ENCODE peak calls at places on chromosomes 1 and 21, in four cellular contexts. M is HCT116, Z is colonic mucosa, G is PC-3. C is an unnamed sample.

GRCh38 chr1:98949606-98950005 is 55.1 kb downstream of the PLPPR5 start:
- DNase-seq in G (no peak), M (no peak), Z (no peak), C (peak)

GRCh38 chr1:68459091-68459490 is 9.3 kb upstream of the RPE65 start:
- DNase-seq in M (no peak), Z (no peak), G (no peak), C (no peak)

GRCh38 chr1:172745014-172745413 is 86.1 kb downstream of the FASLG start:
- DNase-seq in Z (peak), M (peak), G (peak), C (peak)

GRCh38 chr1:40926441-40926840 is 53.1 kb upstream of the CTPS1 start:
- DNase-seq in M (no peak), Z (no peak), G (no peak), C (no peak)

GRCh38 chr1:202247104-202247503 is 53.5 kb downstream of the LGR6 start:
- DNase-seq in G (no peak), M (no peak), Z (no peak), C (no peak)

GRCh38 chr1:175077356-175078030 is 9.9 kb downstream of the TNN start:
- DNase-seq in G (no peak), Z (no peak), M (no peak), C (no peak)

GRCh38 chr1:79040424-79041089 is 34.0 kb upstream of the ADGRL4 start:
- DNase-seq in Z (no peak), M (no peak), G (no peak), C (peak)

GRCh38 chr1:29500041-29500440 is 263.7 kb downstream of the PTPRU start:
- DNase-seq in Z (no peak), G (no peak), M (no peak), C (no peak)

GRCh38 chr1:98962156-98962555 is 42.5 kb downstream of the PLPPR5 start:
- DNase-seq in Z (no peak), M (no peak), G (no peak), C (peak)

GRCh38 chr21:45329261-45330074 is 41.8 kb upstream of the POFUT2 start:
- DNase-seq in G (peak), Z (peak), M (no peak), C (no peak)

GRCh38 chr1:36352141-36352909 is 28.9 kb upstream of the EVA1B start:
- DNase-seq in M (no peak), G (peak), Z (no peak), C (peak)

GRCh38 chr1:201184307-201184706 is 6.3 kb upstream of the IGFN1 start:
- DNase-seq in M (no peak), Z (no peak), G (no peak), C (peak)

GRCh38 chr1:56060901-56061300 is 518.5 kb downstream of the PLPP3 start:
- DNase-seq in Z (peak), M (no peak), G (no peak), C (no peak)

GRCh38 chr1:28160677-28161328 is 15.7 kb downstream of the PTAFR start:
- DNase-seq in Z (no peak), G (peak), M (no peak), C (peak)

GRCh38 chr21:44579056-44579832 is 1.2 kb downstream of the KRTAP10-5 start:
- DNase-seq in Z (no peak), G (no peak), M (no peak), C (no peak)

GRCh38 chr21:29074783-29075182 is 1.3 kb upstream of the CCT8 start:
- DNase-seq in M (no peak), G (no peak), Z (no peak), C (no peak)

GRCh38 chr1:118535901-118536300 is 350.9 kb upstream of the SPAG17 start:
- DNase-seq in M (no peak), Z (no peak), G (no peak), C (no peak)

GRCh38 chr1:207750901-207751300 is 953 bp upstream of the CD46 start:
- DNase-seq in G (peak), M (no peak), Z (no peak), C (peak)

GRCh38 chr21:45601551-45601950 is 42.0 kb upstream of the PCBP3 start:
- DNase-seq in M (no peak), G (no peak), Z (no peak), C (no peak)

GRCh38 chr1:50423670-50424000 is 392 bp upstream of the DMRTA2 start:
- DNase-seq in G (no peak), M (no peak), Z (no peak), C (peak)

GRCh38 chr1:83796409-83796808 is 202.5 kb downstream of the TTLL7 start:
- DNase-seq in G (no peak), Z (no peak), M (no peak), C (peak)

GRCh38 chr1:41135196-41135947 is 106.7 kb downstream of the SCMH1 start:
- DNase-seq in Z (no peak), M (no peak), G (no peak), C (no peak)

GRCh38 chr1:81876901-81877750 is 76.4 kb downstream of the ADGRL2 start:
- DNase-seq in G (no peak), Z (no peak), M (no peak), C (peak)

GRCh38 chr1:162091681-162092524 is 22.4 kb downstream of the NOS1AP start:
- DNase-seq in Z (no peak), M (no peak), G (peak), C (peak)

GRCh38 chr1:154752273-154753030 is 117.6 kb downstream of the KCNN3 start:
- DNase-seq in Z (no peak), G (peak), M (no peak), C (no peak)
- H3K9ac ChIP-seq in Z (no peak), G (no peak), M (no peak), C (peak)

GRCh38 chr1:231139125-231139649 is 22.7 kb upstream of the TRIM67 start:
- DNase-seq in Z (no peak), M (peak), G (peak), C (peak)

GRCh38 chr1:231134624-231135023 is 27.2 kb upstream of the TRIM67 start:
- DNase-seq in M (no peak), Z (no peak), G (no peak), C (no peak)

GRCh38 chr1:231138221-231138620 is 23.6 kb upstream of the TRIM67 start:
- DNase-seq in M (no peak), Z (no peak), G (no peak), C (no peak)

DNA sequence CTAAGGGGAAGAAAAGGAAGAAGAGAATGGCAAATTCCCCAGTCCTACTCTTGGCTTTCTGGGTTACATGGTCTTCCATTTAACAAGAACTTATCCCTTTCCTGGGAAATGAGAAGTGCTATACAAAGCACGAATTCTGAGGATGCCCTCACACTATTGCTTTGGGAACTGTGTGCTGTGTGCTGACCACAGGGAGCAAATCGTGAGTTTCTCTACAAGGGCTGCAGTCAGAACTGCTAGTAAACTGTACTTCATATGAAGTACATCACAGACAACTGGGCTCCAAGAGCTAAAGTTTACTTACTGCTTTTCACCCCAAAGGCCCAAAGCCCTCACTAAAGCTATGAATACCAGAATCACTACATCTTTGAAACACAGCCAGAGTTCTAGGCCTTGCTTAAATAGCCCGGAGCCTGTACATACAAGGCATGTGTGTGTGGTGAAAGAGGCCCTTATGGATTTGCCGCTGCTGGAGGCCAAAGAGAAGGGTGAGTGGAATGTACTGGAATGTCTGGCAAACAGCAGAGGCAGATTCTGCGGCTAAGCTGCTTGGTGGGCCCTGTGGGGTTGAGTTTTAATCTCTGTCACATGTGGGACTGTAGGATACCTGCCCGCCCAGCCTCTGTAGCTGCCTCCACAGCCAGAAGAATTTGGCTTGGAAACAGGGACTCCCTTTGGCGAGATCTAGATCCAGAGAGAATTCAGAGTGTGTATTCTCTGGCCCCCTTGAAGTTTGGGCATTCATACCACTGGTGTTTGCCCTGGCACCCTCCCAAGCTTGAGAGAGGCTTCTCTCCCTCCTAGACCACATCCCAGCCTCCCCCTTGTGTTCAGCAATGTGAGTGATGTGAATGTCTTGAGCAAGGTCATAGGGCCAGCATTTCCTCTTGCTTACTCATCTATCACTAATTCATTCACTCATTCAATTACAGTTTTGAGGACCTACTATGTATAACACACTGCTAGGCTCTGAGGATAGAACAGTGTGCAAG is 21.9 kb upstream of the TRIM67 start:
- DNase-seq in Z (no peak), G (peak), M (no peak), C (peak)
- H3K27ac ChIP-seq in Z (no peak), G (peak), M (peak), C (peak)

GRCh38 chr1:14117700-14118099 is 417.7 kb downstream of the PRDM2 start:
- DNase-seq in G (no peak), Z (no peak), M (no peak), C (no peak)
- H3K9ac ChIP-seq in G (no peak), Z (no peak), M (no peak), C (no peak)

DNA sequence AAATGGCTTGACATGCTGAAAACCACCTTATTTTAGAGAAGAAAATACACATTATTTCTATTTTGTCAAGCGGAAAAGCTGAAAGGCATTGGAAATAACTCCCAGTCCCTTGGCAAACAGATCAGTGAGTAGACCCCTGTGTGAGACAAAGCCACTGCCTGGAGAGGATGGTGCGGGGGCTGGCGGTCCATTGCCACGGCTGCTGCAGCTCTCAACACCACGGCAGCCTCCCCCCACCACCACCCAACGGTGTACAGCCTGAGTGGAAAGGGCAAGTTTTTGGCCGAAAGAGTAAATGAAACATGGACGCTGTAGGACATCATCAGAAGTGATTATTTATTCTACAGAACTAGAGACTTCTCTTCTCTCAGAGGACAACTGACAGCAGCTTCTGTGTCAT is 84.6 kb downstream of the PEX14 start:
- DNase-seq in Z (no peak), M (no peak), G (no peak), C (no peak)
- H3K27ac ChIP-seq in Z (no peak), M (no peak), G (no peak), C (no peak)

DNA sequence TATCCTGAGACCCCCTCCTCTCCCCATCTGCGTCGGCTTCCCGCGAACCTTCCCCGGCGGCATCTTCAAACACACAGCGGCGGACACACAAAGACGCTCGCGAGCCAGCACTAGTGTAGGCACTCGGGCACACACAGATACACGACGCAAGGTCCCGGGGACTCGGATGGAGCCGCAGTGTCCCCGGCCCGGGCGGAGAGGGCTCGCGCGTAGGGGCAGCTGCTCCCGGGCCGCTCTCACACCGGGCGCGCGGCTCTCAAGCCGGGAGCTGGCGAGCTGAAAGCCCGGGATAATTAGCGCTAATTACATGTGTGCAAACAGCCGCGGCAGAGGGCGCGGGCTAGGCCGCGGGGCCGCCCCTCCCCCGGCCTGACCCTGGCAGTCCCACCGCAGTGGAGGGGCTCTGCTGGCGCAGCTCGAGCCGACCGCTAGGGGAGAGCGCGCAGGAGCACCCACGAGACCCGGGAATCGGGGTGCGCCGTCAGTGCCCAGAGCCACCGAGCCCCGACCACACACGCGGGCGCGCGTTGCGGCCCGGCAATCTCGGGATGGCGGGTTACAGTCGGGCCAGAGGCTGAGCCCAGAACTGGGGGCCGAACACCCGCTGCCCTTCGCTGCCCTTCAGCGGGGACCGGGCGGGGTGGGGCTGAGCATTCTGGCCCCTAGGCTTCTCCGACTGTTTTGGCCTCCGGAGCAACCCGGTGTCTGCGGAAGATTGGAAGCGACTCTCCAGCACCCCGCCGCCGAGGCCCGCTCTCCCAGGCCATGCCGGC is 271.6 kb downstream of the FOXD2 start:
- DNase-seq in G (no peak), Z (peak), M (no peak), C (peak)
- H3K9ac ChIP-seq in G (no peak), Z (peak), M (peak), C (no peak)

GRCh38 chr1:57621776-57622175 is 197.9 kb upstream of the DAB1 start:
- DNase-seq in M (no peak), G (no peak), Z (no peak), C (no peak)

GRCh38 chr1:57620589-57620988 is 196.7 kb upstream of the DAB1 start:
- DNase-seq in G (no peak), Z (no peak), M (no peak), C (no peak)

GRCh38 chr1:57623039-57623790 is 199.4 kb upstream of the DAB1 start:
- DNase-seq in Z (no peak), G (no peak), M (no peak), C (peak)

DNA sequence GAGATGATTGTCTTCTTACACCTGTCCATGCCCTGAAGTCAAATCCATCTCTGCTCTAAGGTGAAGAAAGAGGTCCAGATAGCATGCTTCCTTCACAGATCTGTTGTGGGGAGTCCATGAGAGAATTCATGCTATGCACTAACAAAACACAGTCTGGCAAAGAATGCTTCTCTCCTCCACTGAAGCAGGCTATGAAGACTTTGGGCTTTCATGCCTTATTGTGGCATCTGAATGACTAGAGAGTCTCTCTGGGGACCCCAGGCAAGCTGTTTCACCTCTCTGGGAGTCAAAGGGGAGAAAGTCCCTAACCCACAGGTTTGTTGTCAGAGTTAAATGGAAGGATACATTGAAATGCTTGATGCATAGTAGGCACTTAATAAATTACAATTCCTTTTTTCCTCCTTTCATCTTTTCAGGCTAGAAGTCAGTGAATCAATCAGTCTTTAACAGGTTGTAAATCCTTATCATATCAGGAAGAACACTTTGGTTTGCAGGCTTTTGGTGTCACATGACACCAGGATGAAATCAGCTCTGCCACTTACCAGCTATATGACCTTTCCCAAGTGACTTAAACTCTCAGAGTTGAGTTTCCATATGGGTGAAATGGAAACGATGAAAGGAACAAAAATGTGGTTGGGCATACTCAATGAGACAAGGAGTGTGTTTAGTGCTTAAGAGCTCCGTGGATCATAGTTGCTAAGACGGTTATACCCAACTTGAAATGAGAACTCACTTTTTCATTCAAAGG is 200.1 kb upstream of the DAB1 start:
- DNase-seq in M (no peak), Z (no peak), G (no peak), C (no peak)
- H3K27ac ChIP-seq in M (no peak), Z (no peak), G (no peak), C (no peak)

GRCh38 chr1:5708266-5708978 is 283.8 kb downstream of the NPHP4 start:
- DNase-seq in G (no peak), Z (no peak), M (no peak), C (no peak)
- H3K9ac ChIP-seq in G (no peak), Z (no peak), M (no peak), C (no peak)

GRCh38 chr1:1605034-1605591 is 5.2 kb upstream of the FNDC10 start:
- DNase-seq in M (no peak), G (no peak), Z (no peak), C (no peak)
- H3K27ac ChIP-seq in M (no peak), G (no peak), Z (no peak), C (no peak)

DNA sequence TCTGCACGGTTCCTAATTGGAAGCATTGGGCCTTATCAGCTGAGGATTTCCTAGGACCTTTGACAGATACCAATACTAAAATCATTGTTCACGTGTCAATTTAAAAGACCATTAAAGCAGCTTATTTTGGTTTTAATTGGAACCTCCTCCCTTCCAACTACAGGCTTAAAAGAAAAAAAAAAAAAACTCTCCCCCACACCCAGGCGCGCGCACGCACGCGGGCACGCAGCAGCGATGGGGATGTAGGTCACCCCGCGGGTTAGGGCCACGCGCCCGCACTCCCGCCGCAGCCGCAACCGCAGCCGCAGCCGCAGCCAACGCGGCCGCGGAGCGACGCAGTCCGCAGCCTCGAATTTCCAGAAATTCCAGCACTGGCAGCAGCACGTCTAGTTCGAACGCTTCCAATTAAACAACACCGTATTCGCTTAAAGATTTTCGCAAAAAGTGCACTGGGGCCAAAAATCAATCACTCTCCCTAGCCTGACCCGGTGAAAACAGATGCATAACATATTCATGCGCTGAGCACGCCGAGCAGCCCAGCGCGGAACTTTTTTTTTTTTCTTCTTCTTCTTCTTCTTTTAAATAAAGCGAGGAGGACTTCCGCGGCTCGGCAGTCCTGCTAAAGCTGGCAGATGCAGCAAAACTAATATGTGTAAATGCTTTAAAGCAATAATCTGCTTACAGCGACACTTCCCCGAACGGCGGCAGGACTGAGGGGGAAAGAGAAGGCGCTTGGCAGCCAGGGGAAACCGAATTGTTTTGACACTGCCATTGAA is 13.3 kb upstream of the BARHL2 start:
- DNase-seq in M (no peak), Z (no peak), G (no peak), C (peak)
- H3K9ac ChIP-seq in M (no peak), Z (no peak), G (no peak), C (no peak)